ENCODE peak calls at places on chromosomes 4 and X, in nine cellular contexts. V is RPMI8226; Y is T-cell; C is GM12891; R is NCI-H524; P is KBM-7; D is stimulated activated CD8-positive, alpha-beta memory T cell treated with anti-CD3 and anti-CD28 coated beads, Interleukin-7, amount 100 ng/mL, for 24 hours; U is H9; F is T follicular helper cell. N is an unnamed sample.

GRCh38 chr4:63123441-63123840 is 1285.8 kb downstream of the TECRL start:
- DNase-seq in P (no peak), C (no peak), D (no peak), F (no peak), Y (no peak), U (no peak), R (no peak), V (no peak), N (no peak)

GRCh38 chr4:28015996-28016395 is 1155.4 kb downstream of the STIM2 start:
- DNase-seq in R (no peak), C (no peak), V (no peak), D (no peak), Y (no peak), F (no peak), U (no peak), P (no peak), N (no peak)

GRCh38 chrX:129743835-129744234 is 5.1 kb downstream of the XPNPEP2 start:
- DNase-seq in D (no peak), C (no peak), R (no peak), U (no peak), P (no peak), F (no peak), V (no peak), Y (no peak), N (no peak)

GRCh38 chrX:53319614-53320542 is 38.5 kb upstream of the IQSEC2 start:
- DNase-seq in V (no peak), U (no peak), Y (no peak), D (no peak), F (no peak), C (no peak), R (no peak), P (no peak), N (peak)

GRCh38 chrX:50838820-50839600 is 25.0 kb upstream of the SHROOM4 start:
- DNase-seq in D (no peak), U (no peak), R (no peak), P (no peak), Y (no peak), C (no peak), V (no peak), F (no peak), N (no peak)

GRCh38 chr4:25158817-25159216 is 1.4 kb downstream of the SEPSECS start:
- DNase-seq in R (no peak), F (no peak), C (no peak), U (no peak), P (no peak), D (no peak), V (no peak), Y (no peak), N (no peak)

GRCh38 chr4:26049447-26049846 is 135.4 kb downstream of the SMIM20 start:
- DNase-seq in F (no peak), U (no peak), R (no peak), P (no peak), Y (no peak), C (no peak), D (no peak), V (no peak), N (peak)

GRCh38 chr4:8867624-8868320 is 3.9 kb downstream of the HMX1 start:
- DNase-seq in C (no peak), Y (no peak), F (no peak), U (no peak), P (no peak), D (no peak), V (no peak), R (no peak), N (no peak)

GRCh38 chrX:155262970-155263754 is 1.1 kb downstream of the RAB39B start:
- DNase-seq in D (no peak), V (no peak), R (no peak), P (peak), U (no peak), C (no peak), Y (no peak), F (no peak), N (no peak)

GRCh38 chrX:13266641-13267420 is 53.0 kb downstream of the ATXN3L start:
- DNase-seq in D (peak), V (no peak), R (peak), P (no peak), C (no peak), Y (no peak), F (no peak), U (no peak), N (no peak)

GRCh38 chr4:10275696-10276095 is 159.1 kb upstream of the WDR1 start:
- DNase-seq in F (no peak), D (no peak), P (no peak), R (no peak), Y (no peak), V (no peak), C (no peak), U (no peak), N (no peak)

GRCh38 chrX:42119076-42119475 is 195.7 kb upstream of the CASK start:
- DNase-seq in U (no peak), C (no peak), D (no peak), Y (no peak), R (peak), V (peak), F (no peak), P (no peak), N (no peak)

GRCh38 chr4:175414602-175415001 is 397.5 kb downstream of the GPM6A start:
- DNase-seq in R (no peak), D (no peak), Y (no peak), U (no peak), C (no peak), F (no peak), P (no peak), V (no peak), N (no peak)

GRCh38 chr4:144709159-144709558 is 63.2 kb downstream of the HHIP start:
- DNase-seq in U (no peak), P (no peak), V (no peak), D (no peak), R (no peak), C (no peak), Y (no peak), F (no peak), N (no peak)

GRCh38 chr4:36226430-36227227 is 17.7 kb downstream of the ARAP2 start:
- DNase-seq in F (no peak), V (no peak), U (no peak), Y (no peak), P (no peak), C (no peak), R (peak), D (no peak), N (no peak)

GRCh38 chrX:30981968-30982367 is 89.9 kb downstream of the FTHL17 start:
- DNase-seq in C (no peak), R (no peak), Y (no peak), U (no peak), D (no peak), F (no peak), P (no peak), V (no peak), N (no peak)

GRCh38 chr4:164056426-164057142 is 562.1 kb downstream of the TMA16 start:
- DNase-seq in P (no peak), R (no peak), D (no peak), F (no peak), C (no peak), V (no peak), Y (no peak), U (no peak), N (no peak)

GRCh38 chrX:1534321-1535168 is 2.4 kb downstream of the P2RY8 start:
- DNase-seq in V (peak), P (peak), U (peak), R (peak), D (no peak), F (no peak), C (no peak), Y (peak), N (no peak)

GRCh38 chrX:109709129-109709631 is 23.9 kb downstream of the ACSL4 start:
- DNase-seq in C (no peak), P (peak), D (no peak), Y (no peak), V (peak), U (no peak), R (no peak), F (no peak), N (no peak)

GRCh38 chr4:5722328-5722727 is 11.3 kb downstream of the EVC start:
- DNase-seq in U (no peak), P (no peak), D (no peak), C (no peak), V (no peak), F (no peak), Y (no peak), R (no peak), N (no peak)

GRCh38 chrX:39550795-39551361 is 546.9 kb downstream of the BCOR start:
- DNase-seq in V (no peak), D (no peak), F (no peak), P (no peak), Y (no peak), U (no peak), C (no peak), R (no peak), N (no peak)

GRCh38 chrX:1249101-1249887 is 19.3 kb upstream of the CSF2RA start:
- DNase-seq in R (no peak), P (peak), D (no peak), U (peak), C (no peak), F (no peak), Y (peak), V (peak), N (no peak)

GRCh38 chr4:164799410-164799809 is 45.5 kb downstream of the SMIM31 start:
- DNase-seq in C (no peak), P (no peak), Y (no peak), D (no peak), U (peak), F (no peak), V (no peak), R (no peak), N (no peak)

GRCh38 chr4:48944659-48945290 is 38.2 kb upstream of the OCIAD2 start:
- DNase-seq in U (peak), V (peak), R (no peak), F (no peak), Y (peak), D (no peak), P (peak), C (no peak), N (no peak)

GRCh38 chr4:8838911-8839431 is 32.7 kb downstream of the HMX1 start:
- DNase-seq in U (peak), V (no peak), F (no peak), Y (no peak), R (no peak), P (no peak), C (no peak), D (no peak), N (no peak)

GRCh38 chr4:1969928-1970723 is 38.6 kb downstream of the NELFA start:
- DNase-seq in P (no peak), F (no peak), U (no peak), C (no peak), V (no peak), R (no peak), Y (no peak), D (no peak), N (no peak)

GRCh38 chr4:101199507-101200285 is 147.6 kb downstream of the PPP3CA start:
- DNase-seq in R (peak), U (no peak), F (no peak), P (no peak), Y (no peak), C (no peak), V (no peak), D (no peak), N (no peak)

GRCh38 chrX:9134341-9134740 is 100.4 kb upstream of the FAM9B start:
- DNase-seq in F (no peak), Y (no peak), P (no peak), R (no peak), C (no peak), U (no peak), D (no peak), V (no peak), N (no peak)